ENCODE peak calls at places on chromosomes 5 and 9, in ten cellular contexts. K, U, L, E, J, H, Y, M, R and X are unnamed samples.

GRCh38 chr5:166834246-166834645 is 1457.2 kb upstream of the WWC1 start:
- DNase-seq in K (peak; percentile 0), U (no peak), L (no peak), E (no peak), J (no peak), H (no peak), Y (no peak), M (no peak), R (no peak), X (no peak)

GRCh38 chr5:126579716-126580115 is 15.3 kb downstream of the ALDH7A1 start:
- DNase-seq in K (no peak), U (no peak), L (no peak), E (no peak), J (no peak), H (no peak), Y (no peak), M (no peak), R (no peak), X (no peak)

GRCh38 chr5:61275841-61276240 is 56.2 kb upstream of the ZSWIM6 start:
- DNase-seq in K (peak; percentile 72), U (no peak), L (peak; percentile 41), E (no peak), J (peak; percentile 71), H (no peak), Y (peak; percentile 61), M (no peak), R (peak; percentile 75), X (peak; percentile 80)

GRCh38 chr5:98066910-98067309 is 706.6 kb upstream of the RGMB start:
- DNase-seq in K (no peak), U (no peak), L (no peak), E (no peak), J (no peak), H (no peak), Y (no peak), M (no peak), R (no peak), X (peak; percentile 39)

GRCh38 chr5:149323235-149324205 is 21.8 kb upstream of the GRPEL2 start:
- DNase-seq in K (peak; percentile 54), U (no peak), L (no peak), E (no peak), J (no peak), H (no peak), Y (no peak), M (no peak), R (peak; percentile 32), X (no peak)

GRCh38 chr9:136399176-136400037 is 563 bp downstream of the SNAPC4 start:
- DNase-seq in K (peak; percentile 28), U (no peak), L (no peak), E (no peak), J (peak; percentile 55), H (no peak), Y (no peak), M (peak; percentile 61), R (peak; percentile 7), X (no peak)

GRCh38 chr9:87844471-87844870 is 38.2 kb upstream of the SPATA31E1 start:
- DNase-seq in K (peak; percentile 66), U (no peak), L (no peak), E (no peak), J (no peak), H (no peak), Y (no peak), M (no peak), R (no peak), X (peak; percentile 30)

GRCh38 chr5:122192883-122193496 is 63.6 kb downstream of the ZNF474 start:
- DNase-seq in K (peak; percentile 87), U (no peak), L (no peak), E (peak; percentile 58), J (no peak), H (no peak), Y (peak; percentile 58), M (peak; percentile 9), R (peak; percentile 67), X (peak; percentile 47)

GRCh38 chr5:123807177-123807900 is 295.4 kb downstream of the CSNK1G3 start:
- DNase-seq in K (no peak), U (peak; percentile 28), L (no peak), E (no peak), J (no peak), H (peak; percentile 45), Y (no peak), M (no peak), R (peak; percentile 45), X (peak; percentile 48)

GRCh38 chr5:1513326-1514026 is 10.3 kb downstream of the LPCAT1 start:
- DNase-seq in K (no peak), U (no peak), L (no peak), E (no peak), J (peak; percentile 30), H (no peak), Y (no peak), M (no peak), R (no peak), X (no peak)

GRCh38 chr5:120624021-120624563 is 160.0 kb downstream of the PRR16 start:
- DNase-seq in K (peak; percentile 80), U (no peak), L (no peak), E (no peak), J (no peak), H (no peak), Y (no peak), M (no peak), R (peak; percentile 30), X (no peak)

GRCh38 chr5:146032911-146033310 is 72.5 kb downstream of the PLAC8L1 start:
- DNase-seq in K (no peak), U (no peak), L (no peak), E (no peak), J (no peak), H (no peak), Y (no peak), M (no peak), R (no peak), X (no peak)

GRCh38 chr5:142087920-142088679 is 20.5 kb upstream of the NDFIP1 start:
- DNase-seq in K (no peak), U (no peak), L (no peak), E (no peak), J (no peak), H (no peak), Y (no peak), M (no peak), R (no peak), X (no peak)

GRCh38 chr5:40736103-40736875 is 19.5 kb downstream of the TTC33 start:
- DNase-seq in K (peak; percentile 82), U (no peak), L (no peak), E (no peak), J (no peak), H (no peak), Y (peak; percentile 63), M (no peak), R (peak; percentile 61), X (peak; percentile 82)
- TF ChIP-seq CTCF in K (peak; percentile 67), U (peak; percentile 52), L (peak; percentile 78), E (peak; percentile 70), J (peak; percentile 81), H (peak; percentile 72), Y (peak; percentile 89), M (peak; percentile 71), R (peak; percentile 49), X (peak; percentile 59)

GRCh38 chr5:17216176-17216973 is 1.1 kb upstream of the BASP1 start:
- DNase-seq in K (peak; percentile 88), U (no peak), L (peak; percentile 54), E (peak; percentile 85), J (peak; percentile 78), H (peak; percentile 82), Y (peak; percentile 92), M (peak; percentile 82), R (peak; percentile 81), X (peak; percentile 67)
- H3K4me3 ChIP-seq in K (peak overlapping the region; percentile 83), U (peak overlapping the region; percentile 95), L (peak overlapping the region; percentile 23), E (peak overlapping the region; percentile 23), J (peak overlapping the region; percentile 29), H (peak overlapping the region; percentile 65), Y (peak overlapping the region; percentile 95), M (peak overlapping the region; percentile 32), R (peak overlapping the region; percentile 88), X (peak overlapping the region; percentile 54)

GRCh38 chr9:37102476-37102875 is 17.9 kb upstream of the ZCCHC7 start:
- DNase-seq in K (no peak), U (no peak), L (no peak), E (no peak), J (no peak), H (no peak), Y (no peak), M (no peak), R (no peak), X (no peak)

GRCh38 chr9:37096628-37097027 is 23.7 kb upstream of the ZCCHC7 start:
- DNase-seq in K (no peak), U (no peak), L (no peak), E (no peak), J (no peak), H (no peak), Y (no peak), M (no peak), R (no peak), X (no peak)

GRCh38 chr9:37097294-37097693 is 23.1 kb upstream of the ZCCHC7 start:
- DNase-seq in K (no peak), U (no peak), L (no peak), E (no peak), J (no peak), H (no peak), Y (no peak), M (no peak), R (no peak), X (no peak)

GRCh38 chr9:37100750-37101149 is 19.6 kb upstream of the ZCCHC7 start:
- DNase-seq in K (no peak), U (no peak), L (no peak), E (no peak), J (no peak), H (no peak), Y (no peak), M (no peak), R (no peak), X (no peak)

DNA sequence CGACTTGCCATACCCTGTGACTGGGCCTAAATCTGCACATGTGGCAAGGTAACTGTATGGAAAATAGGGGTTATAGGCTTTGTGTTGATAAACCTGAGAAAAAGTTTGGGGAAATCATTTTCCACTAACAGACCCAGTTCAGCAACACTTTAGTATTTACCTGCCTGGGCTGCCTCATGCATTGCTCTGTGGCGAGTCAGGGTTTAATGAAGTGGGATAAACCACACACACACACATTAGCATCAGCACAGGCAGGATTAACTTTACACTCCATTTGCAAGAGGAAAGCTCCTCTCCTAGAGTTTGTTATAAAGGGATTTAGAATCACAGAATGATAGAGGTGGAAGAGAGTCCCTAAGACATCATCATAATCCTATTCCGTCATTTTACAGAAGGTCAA is 20.1 kb upstream of the ZCCHC7 start:
- DNase-seq in K (no peak), U (no peak), L (no peak), E (no peak), J (no peak), H (no peak), Y (no peak), M (no peak), R (peak; percentile 71), X (no peak)
- TF ChIP-seq CTCF in K (no peak), U (no peak), L (no peak), E (no peak), J (no peak), H (no peak), Y (no peak), M (no peak), R (no peak), X (no peak)

DNA sequence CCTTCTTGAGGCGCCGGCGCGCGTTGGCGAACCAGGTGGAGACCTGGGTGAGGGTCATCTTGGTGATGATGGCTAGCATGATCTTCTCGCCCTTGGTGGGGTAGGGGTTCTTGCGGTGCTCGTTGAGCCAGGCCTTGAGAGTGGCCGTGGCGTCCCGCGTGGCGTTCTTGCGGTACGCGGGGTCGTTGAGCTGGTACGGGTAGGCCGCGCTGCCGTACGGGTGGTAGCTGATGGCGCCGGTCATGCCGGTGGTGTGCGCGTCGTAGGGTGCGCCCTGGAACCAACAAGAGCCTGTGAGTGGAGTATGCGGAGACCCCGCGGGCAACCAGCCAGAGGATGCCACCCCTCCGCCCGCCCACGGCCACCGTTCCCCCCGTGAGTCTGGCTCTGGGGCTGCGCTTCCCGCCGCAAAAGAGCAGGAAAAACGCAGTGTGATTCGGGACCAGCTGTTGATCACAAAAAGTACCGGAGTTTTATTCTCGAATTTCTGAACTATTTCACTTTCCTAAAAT is 1.9 kb downstream of the IRX2 start:
- DNase-seq in K (no peak), U (no peak), L (no peak), E (no peak), J (no peak), H (no peak), Y (no peak), M (no peak), R (no peak), X (no peak)
- H3K4me3 ChIP-seq in K (no peak overlapping the region), U (peak overlapping the region; percentile 77), L (no peak overlapping the region), E (no peak overlapping the region), J (no peak overlapping the region), H (peak overlapping the region; percentile 96), Y (no peak overlapping the region), M (no peak overlapping the region), R (peak overlapping the region; percentile 89), X (peak overlapping the region; percentile 58)